ENCODE peak calls at places on chromosomes 5 and 9, in six cellular contexts. C is neuronal stem cell, Z is mesenchymal stem cell, B is IMR-90, R is H9, S is H1. N is an unnamed sample.

GRCh38 chr5:95808686-95809413 is 13.7 kb downstream of the GLRX start:
- DNase-seq in C (no peak), Z (peak; percentile 86), B (peak; percentile 52), R (no peak), S (no peak), N (no peak)

GRCh38 chr5:473344-474192 is 30.6 kb downstream of the EXOC3 start:
- DNase-seq in C (peak; percentile 51), Z (peak; percentile 66), B (peak; percentile 34), R (no peak), S (no peak), N (peak; percentile 82)

GRCh38 chr5:169686137-169686536 is 49.1 kb downstream of the DOCK2 start:
- DNase-seq in C (no peak), Z (no peak), B (no peak), R (no peak), S (no peak), N (no peak)

GRCh38 chr9:127990539-127990938 is 9.8 kb upstream of the EEIG1 start:
- DNase-seq in C (no peak), Z (no peak), B (no peak), R (no peak), S (no peak), N (no peak)

GRCh38 chr9:95764490-95764889 is 111.0 kb upstream of the ERCC6L2 start:
- DNase-seq in C (no peak), Z (no peak), B (peak; percentile 15), R (no peak), S (no peak), N (no peak)

GRCh38 chr5:146528232-146528631 is 12.2 kb upstream of the GPR151 start:
- DNase-seq in C (no peak), Z (no peak), B (no peak), R (no peak), S (no peak), N (no peak)

GRCh38 chr9:83281306-83282255 is 218.6 kb upstream of the RASEF start:
- DNase-seq in C (no peak), Z (peak; percentile 71), B (no peak), R (no peak), S (no peak), N (peak; percentile 13)

GRCh38 chr9:107350443-107350842 is 67.4 kb downstream of the RAD23B start:
- DNase-seq in C (no peak), Z (no peak), B (no peak), R (no peak), S (no peak), N (no peak)

GRCh38 chr9:133735415-133735775 is 2.8 kb downstream of the SARDH start:
- DNase-seq in C (no peak), Z (no peak), B (no peak), R (no peak), S (no peak), N (peak; percentile 57)

GRCh38 chr9:114958021-114958846 is 27.8 kb upstream of the TNFSF8 start:
- DNase-seq in C (no peak), Z (no peak), B (no peak), R (no peak), S (no peak), N (no peak)

GRCh38 chr5:135356522-135357318 is 42.3 kb downstream of the MACROH2A1 start:
- DNase-seq in C (no peak), Z (peak; percentile 78), B (peak; percentile 67), R (no peak), S (no peak), N (no peak)

GRCh38 chr5:106962464-106963230 is 708.1 kb downstream of the EFNA5 start:
- DNase-seq in C (no peak), Z (no peak), B (no peak), R (no peak), S (no peak), N (peak; percentile 54)

GRCh38 chr9:129737479-129738269 is 15.2 kb downstream of the PTGES start:
- DNase-seq in C (peak; percentile 87), Z (peak; percentile 77), B (peak; percentile 55), R (peak; percentile 85), S (no peak), N (peak; percentile 82)

GRCh38 chr5:37888476-37888875 is 48.6 kb upstream of the GDNF start:
- DNase-seq in C (no peak), Z (peak; percentile 41), B (peak; percentile 57), R (no peak), S (no peak), N (no peak)

GRCh38 chr5:53211799-53212198 is 102.2 kb upstream of the MOCS2 start:
- DNase-seq in C (no peak), Z (peak; percentile 60), B (peak; percentile 85), R (no peak), S (no peak), N (no peak)

GRCh38 chr9:14962193-14962899 is 52.1 kb upstream of the FREM1 start:
- DNase-seq in C (no peak), Z (no peak), B (no peak), R (no peak), S (no peak), N (no peak)

GRCh38 chr5:3597002-3597726 is 1.5 kb downstream of the IRX1 start:
- DNase-seq in C (no peak), Z (no peak), B (no peak), R (peak; percentile 33), S (no peak), N (peak; percentile 32)

GRCh38 chr9:26264709-26265601 is 586.7 kb upstream of the TUSC1 start:
- DNase-seq in C (no peak), Z (peak; percentile 91), B (peak; percentile 93), R (no peak), S (no peak), N (peak; percentile 57)

GRCh38 chr9:105244996-105245719 is 707 bp downstream of the SLC44A1 start:
- DNase-seq in C (peak; percentile 32), Z (peak; percentile 66), B (no peak), R (peak; percentile 90), S (peak; percentile 70), N (peak; percentile 90)

GRCh38 chr5:74251106-74252032 is 389.2 kb downstream of the ENC1 start:
- DNase-seq in C (no peak), Z (peak; percentile 96), B (peak; percentile 96), R (no peak), S (no peak), N (peak; percentile 88)

GRCh38 chr5:154575869-154576806 is 98.1 kb upstream of the HAND1 start:
- DNase-seq in C (no peak), Z (no peak), B (no peak), R (no peak), S (no peak), N (peak; percentile 76)

GRCh38 chr5:176889321-176890280 is 9.5 kb downstream of the HK3 start:
- DNase-seq in C (no peak), Z (no peak), B (no peak), R (no peak), S (no peak), N (no peak)

GRCh38 chr9:134375011-134375390 is 48.7 kb downstream of the RXRA start:
- DNase-seq in C (no peak), Z (peak; percentile 28), B (no peak), R (no peak), S (no peak), N (no peak)

GRCh38 chr5:87195104-87195581 is 72.5 kb upstream of the RASA1 start:
- DNase-seq in C (no peak), Z (peak; percentile 37), B (peak; percentile 85), R (no peak), S (no peak), N (no peak)

GRCh38 chr9:98927724-98928123 is 16.0 kb upstream of the COL15A1 start:
- DNase-seq in C (no peak), Z (no peak), B (no peak), R (no peak), S (no peak), N (no peak)

GRCh38 chr5:80711216-80711615 is 56.4 kb upstream of the DHFR start:
- DNase-seq in C (no peak), Z (no peak), B (no peak), R (no peak), S (no peak), N (no peak)

GRCh38 chr5:122062205-122062604 is 15.9 kb downstream of the LOX start:
- DNase-seq in C (no peak), Z (peak; percentile 54), B (no peak), R (no peak), S (no peak), N (no peak)

GRCh38 chr5:80975065-80975464 is 14.9 kb downstream of the RASGRF2 start:
- DNase-seq in C (no peak), Z (no peak), B (peak; percentile 57), R (no peak), S (no peak), N (no peak)

DNA sequence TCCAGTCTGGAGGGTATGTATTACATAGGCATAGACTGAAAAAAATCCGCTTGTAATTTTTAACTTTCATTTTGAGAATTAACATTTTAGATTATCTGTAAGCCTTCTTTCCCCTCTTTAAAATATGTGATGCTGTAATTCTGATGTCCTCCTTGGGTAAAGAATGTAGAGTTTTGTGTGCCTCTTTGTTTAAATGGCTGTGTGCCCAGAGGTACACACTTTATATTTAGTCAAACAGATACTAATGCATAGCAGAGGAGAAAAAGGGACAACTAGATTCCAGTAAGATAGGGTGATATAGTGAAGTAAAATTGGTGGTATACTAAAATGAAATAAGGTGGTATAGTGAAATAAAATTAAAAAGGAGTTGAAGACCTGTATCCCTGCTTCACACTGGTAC is 1.3 kb downstream of the FBXO38 start:
- DNase-seq in C (no peak), Z (no peak), B (no peak), R (no peak), S (no peak), N (no peak)
- H3K9ac ChIP-seq in C (no peak overlapping the region), Z (peak overlapping the region; percentile 98), B (no peak overlapping the region), R (no peak overlapping the region), S (no peak overlapping the region), N (no peak overlapping the region)

DNA sequence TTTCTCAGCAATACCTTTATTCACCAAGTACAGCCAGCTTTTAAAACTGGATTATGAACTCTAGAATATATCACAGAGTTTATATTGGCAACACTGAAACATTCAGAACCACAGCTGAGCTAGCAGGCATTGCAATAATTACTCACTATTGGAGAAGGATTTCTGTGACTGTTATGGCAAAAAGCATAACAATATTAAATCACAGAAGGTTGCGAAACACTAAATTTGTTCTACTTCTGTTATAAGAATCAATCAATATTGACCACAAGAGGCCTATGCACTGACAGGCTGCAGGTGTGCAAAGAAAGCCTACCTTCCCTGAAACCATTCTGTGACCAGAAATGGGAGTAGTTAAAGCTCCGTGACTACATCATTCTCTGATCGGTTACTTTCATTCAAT is 59.2 kb downstream of the AP3B1 start:
- DNase-seq in C (no peak), Z (no peak), B (peak; percentile 56), R (no peak), S (no peak), N (no peak)
- H2BK15ac ChIP-seq in C (no peak overlapping the region), Z (no peak overlapping the region), B (no peak overlapping the region), R (no peak overlapping the region), S (no peak overlapping the region), N (no peak overlapping the region)

GRCh38 chr5:126450895-126451294 is 27.7 kb downstream of the GRAMD2B start:
- DNase-seq in C (no peak), Z (no peak), B (no peak), R (no peak), S (no peak), N (no peak)
- H3K23ac ChIP-seq in C (no peak overlapping the region), Z (peak overlapping the region; percentile 46), B (no peak overlapping the region), R (no peak overlapping the region), S (no peak overlapping the region), N (no peak overlapping the region)

DNA sequence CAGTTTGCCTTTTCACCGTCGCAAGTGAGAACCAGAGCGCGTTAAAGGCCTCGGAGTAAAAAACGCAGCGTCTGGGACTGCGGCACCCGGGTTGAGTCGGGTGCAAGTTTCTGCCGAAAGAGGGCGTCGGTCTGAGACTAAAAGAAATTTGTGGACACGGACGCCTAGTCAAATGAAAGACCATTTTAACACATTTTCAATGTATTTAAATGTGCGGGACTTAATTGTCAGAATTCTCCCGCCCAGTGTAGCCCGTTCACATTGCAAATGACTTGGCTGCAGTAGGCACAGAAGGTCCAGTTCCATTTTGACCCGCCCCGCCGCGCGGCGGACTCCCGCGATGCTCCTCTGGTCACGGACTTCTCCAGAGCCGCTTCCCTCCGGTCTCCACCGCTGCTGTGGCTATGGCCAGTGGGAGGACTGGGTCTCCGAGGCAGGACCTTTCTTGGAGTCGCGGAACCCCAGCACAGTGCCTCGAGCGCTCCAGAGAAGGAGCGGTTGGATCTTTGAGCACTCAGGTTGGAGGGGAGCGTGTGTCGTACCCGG is 1.3 kb upstream of the NPR3 start:
- DNase-seq in C (peak; percentile 71), Z (peak; percentile 85), B (peak; percentile 79), R (peak; percentile 81), S (no peak), N (peak; percentile 81)
- H3K9ac ChIP-seq in C (no peak overlapping the region), Z (peak overlapping the region; percentile 87), B (peak overlapping the region; percentile 82), R (no peak overlapping the region), S (no peak overlapping the region), N (peak overlapping the region; percentile 26)